ENCODE peak calls at places on chromosomes 3 and 15, in ten cellular contexts. One of them, this sample, is unnamed.

GRCh38 chr3:71217640-71218222 is 365.8 kb downstream of the FOXP1 start:
- DNase-seq in esophagus squamous epithelium: no peak
- DNase-seq in PC-9: no peak
- DNase-seq in GM12878: no peak
- DNase-seq in dorsolateral prefrontal cortex: no peak
- DNase-seq in adrenal gland: no peak
- DNase-seq in right atrium auricular region: no peak
- DNase-seq in lower lobe of right lung: no peak
- DNase-seq in A549: no peak
- DNase-seq in ascending aorta: no peak
- DNase-seq in this sample: no peak

GRCh38 chr3:126746395-126747177 is 42.5 kb downstream of the CHCHD6 start:
- DNase-seq in esophagus squamous epithelium: no peak
- DNase-seq in PC-9: peak
- DNase-seq in GM12878: no peak
- DNase-seq in dorsolateral prefrontal cortex: no peak
- DNase-seq in adrenal gland: peak
- DNase-seq in right atrium auricular region: peak
- DNase-seq in lower lobe of right lung: peak
- DNase-seq in A549: peak
- DNase-seq in ascending aorta: no peak
- DNase-seq in this sample: peak

GRCh38 chr3:56915969-56916586 is 114.3 kb upstream of the ARHGEF3 start:
- DNase-seq in esophagus squamous epithelium: no peak
- DNase-seq in PC-9: no peak
- DNase-seq in GM12878: peak
- DNase-seq in dorsolateral prefrontal cortex: no peak
- DNase-seq in adrenal gland: peak
- DNase-seq in right atrium auricular region: no peak
- DNase-seq in lower lobe of right lung: peak
- DNase-seq in A549: no peak
- DNase-seq in ascending aorta: peak
- DNase-seq in this sample: peak

GRCh38 chr15:96802870-96803269 is 472.4 kb downstream of the NR2F2 start:
- DNase-seq in esophagus squamous epithelium: no peak
- DNase-seq in PC-9: no peak
- DNase-seq in GM12878: no peak
- DNase-seq in dorsolateral prefrontal cortex: no peak
- DNase-seq in adrenal gland: no peak
- DNase-seq in right atrium auricular region: no peak
- DNase-seq in lower lobe of right lung: no peak
- DNase-seq in A549: no peak
- DNase-seq in ascending aorta: no peak
- DNase-seq in this sample: no peak

GRCh38 chr3:74352166-74352565 is 262.3 kb downstream of the CNTN3 start:
- DNase-seq in esophagus squamous epithelium: no peak
- DNase-seq in PC-9: no peak
- DNase-seq in GM12878: no peak
- DNase-seq in dorsolateral prefrontal cortex: no peak
- DNase-seq in adrenal gland: no peak
- DNase-seq in right atrium auricular region: no peak
- DNase-seq in lower lobe of right lung: no peak
- DNase-seq in A549: no peak
- DNase-seq in ascending aorta: no peak
- DNase-seq in this sample: no peak

GRCh38 chr15:64809649-64810498 is 15.6 kb downstream of the PIF1 start:
- DNase-seq in esophagus squamous epithelium: no peak
- DNase-seq in PC-9: peak
- DNase-seq in GM12878: no peak
- DNase-seq in dorsolateral prefrontal cortex: peak
- DNase-seq in adrenal gland: peak
- DNase-seq in right atrium auricular region: peak
- DNase-seq in lower lobe of right lung: peak
- DNase-seq in A549: peak
- DNase-seq in ascending aorta: peak
- DNase-seq in this sample: peak

GRCh38 chr3:65742914-65743313 is 295.8 kb downstream of the MAGI1 start:
- DNase-seq in esophagus squamous epithelium: no peak
- DNase-seq in PC-9: no peak
- DNase-seq in GM12878: no peak
- DNase-seq in dorsolateral prefrontal cortex: no peak
- DNase-seq in adrenal gland: no peak
- DNase-seq in right atrium auricular region: no peak
- DNase-seq in lower lobe of right lung: no peak
- DNase-seq in A549: no peak
- DNase-seq in ascending aorta: no peak
- DNase-seq in this sample: no peak

GRCh38 chr15:47711654-47712053 is 5.7 kb upstream of the SEMA6D start:
- DNase-seq in esophagus squamous epithelium: no peak
- DNase-seq in PC-9: no peak
- DNase-seq in GM12878: no peak
- DNase-seq in dorsolateral prefrontal cortex: no peak
- DNase-seq in adrenal gland: no peak
- DNase-seq in right atrium auricular region: no peak
- DNase-seq in lower lobe of right lung: no peak
- DNase-seq in A549: no peak
- DNase-seq in ascending aorta: no peak
- DNase-seq in this sample: no peak

GRCh38 chr3:184299488-184300376 is 691 bp downstream of the PSMD2 start:
- DNase-seq in esophagus squamous epithelium: no peak
- DNase-seq in PC-9: no peak
- DNase-seq in GM12878: no peak
- DNase-seq in dorsolateral prefrontal cortex: no peak
- DNase-seq in adrenal gland: no peak
- DNase-seq in right atrium auricular region: no peak
- DNase-seq in lower lobe of right lung: no peak
- DNase-seq in A549: no peak
- DNase-seq in ascending aorta: no peak
- DNase-seq in this sample: no peak

GRCh38 chr3:191362036-191362435 is 31.7 kb upstream of the UTS2B start:
- DNase-seq in esophagus squamous epithelium: no peak
- DNase-seq in PC-9: no peak
- DNase-seq in GM12878: no peak
- DNase-seq in dorsolateral prefrontal cortex: no peak
- DNase-seq in adrenal gland: no peak
- DNase-seq in right atrium auricular region: no peak
- DNase-seq in lower lobe of right lung: peak
- DNase-seq in A549: no peak
- DNase-seq in ascending aorta: no peak
- DNase-seq in this sample: no peak

GRCh38 chr3:187888658-187889057 is 143.4 kb upstream of the BCL6 start:
- DNase-seq in esophagus squamous epithelium: no peak
- DNase-seq in PC-9: no peak
- DNase-seq in GM12878: no peak
- DNase-seq in dorsolateral prefrontal cortex: no peak
- DNase-seq in adrenal gland: no peak
- DNase-seq in right atrium auricular region: no peak
- DNase-seq in lower lobe of right lung: no peak
- DNase-seq in A549: no peak
- DNase-seq in ascending aorta: no peak
- DNase-seq in this sample: no peak

GRCh38 chr3:163779396-163780344 is 1298.6 kb downstream of the SI start:
- DNase-seq in esophagus squamous epithelium: no peak
- DNase-seq in PC-9: no peak
- DNase-seq in GM12878: no peak
- DNase-seq in dorsolateral prefrontal cortex: no peak
- DNase-seq in adrenal gland: no peak
- DNase-seq in right atrium auricular region: no peak
- DNase-seq in lower lobe of right lung: no peak
- DNase-seq in A549: no peak
- DNase-seq in ascending aorta: no peak
- DNase-seq in this sample: no peak

GRCh38 chr15:48929611-48930170 is 34.0 kb downstream of the SHC4 start:
- DNase-seq in esophagus squamous epithelium: no peak
- DNase-seq in PC-9: no peak
- DNase-seq in GM12878: no peak
- DNase-seq in dorsolateral prefrontal cortex: no peak
- DNase-seq in adrenal gland: no peak
- DNase-seq in right atrium auricular region: no peak
- DNase-seq in lower lobe of right lung: no peak
- DNase-seq in A549: no peak
- DNase-seq in ascending aorta: no peak
- DNase-seq in this sample: no peak

DNA sequence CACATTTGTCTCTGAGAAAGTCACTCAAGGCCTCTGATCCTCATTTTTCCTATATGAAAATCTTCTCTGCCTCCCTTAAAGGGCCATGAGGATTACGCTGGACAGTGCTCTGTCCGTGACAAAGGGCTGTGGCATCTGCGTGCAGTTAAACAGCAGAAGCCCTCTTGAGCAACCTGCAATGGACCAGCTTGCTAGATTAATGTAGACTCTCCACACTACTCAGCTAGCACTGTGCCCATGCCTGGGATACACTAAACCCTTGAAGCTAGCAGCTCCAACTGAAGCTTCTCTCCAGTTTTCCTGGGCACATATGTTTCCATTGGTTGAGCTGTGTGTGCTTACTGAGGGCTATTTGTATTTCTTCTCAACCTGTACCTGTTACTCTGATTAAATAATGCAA is 303.8 kb downstream of the RPLP1 start:
- DNase-seq in esophagus squamous epithelium: no peak
- DNase-seq in PC-9: no peak
- DNase-seq in GM12878: no peak
- DNase-seq in dorsolateral prefrontal cortex: no peak
- DNase-seq in adrenal gland: no peak
- DNase-seq in right atrium auricular region: no peak
- DNase-seq in lower lobe of right lung: no peak
- DNase-seq in A549: no peak
- DNase-seq in ascending aorta: no peak
- DNase-seq in this sample: no peak
- H3K4me3 ChIP-seq in esophagus squamous epithelium: no peak
- H3K4me3 ChIP-seq in PC-9: no peak
- H3K4me3 ChIP-seq in GM12878: no peak
- H3K4me3 ChIP-seq in dorsolateral prefrontal cortex: no peak
- H3K4me3 ChIP-seq in adrenal gland: no peak
- H3K4me3 ChIP-seq in right atrium auricular region: no peak
- H3K4me3 ChIP-seq in lower lobe of right lung: no peak
- H3K4me3 ChIP-seq in A549: no peak
- H3K4me3 ChIP-seq in ascending aorta: no peak
- H3K4me3 ChIP-seq in this sample: no peak

DNA sequence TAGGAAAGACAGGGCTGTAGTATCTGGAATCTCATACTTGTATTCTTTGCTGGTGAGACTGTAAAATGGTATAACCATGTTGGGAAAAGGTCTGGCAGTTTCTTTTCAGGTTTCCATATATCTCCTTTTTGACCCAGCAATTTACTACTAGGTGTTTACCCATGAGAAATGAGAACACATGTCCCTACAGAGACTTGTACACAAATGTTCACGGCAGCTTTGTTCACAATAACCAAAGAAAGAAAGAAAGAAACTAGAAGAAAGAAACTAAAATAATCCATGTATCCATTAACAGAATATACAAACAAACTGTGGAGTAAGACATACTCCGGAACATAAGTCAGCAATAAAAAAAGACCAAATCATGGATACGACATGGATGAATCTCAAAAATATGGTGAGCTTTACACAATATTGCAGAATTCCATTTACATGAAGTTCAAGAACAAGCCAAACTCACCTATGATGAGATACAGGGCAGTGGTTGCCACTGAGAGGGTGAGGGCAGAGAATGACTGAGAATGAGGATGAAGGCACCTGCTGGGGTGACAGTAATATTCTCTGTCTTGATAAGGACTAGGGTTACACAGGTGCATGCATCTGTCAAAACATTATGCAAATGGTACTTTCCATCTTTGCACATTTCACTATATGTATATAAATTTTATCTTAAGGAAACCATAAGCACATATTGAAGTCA is 2.7 kb downstream of the RFTN1 start:
- DNase-seq in esophagus squamous epithelium: no peak
- DNase-seq in PC-9: no peak
- DNase-seq in GM12878: no peak
- DNase-seq in dorsolateral prefrontal cortex: no peak
- DNase-seq in adrenal gland: no peak
- DNase-seq in right atrium auricular region: no peak
- DNase-seq in lower lobe of right lung: no peak
- DNase-seq in A549: no peak
- DNase-seq in ascending aorta: no peak
- DNase-seq in this sample: no peak
- H3K27ac ChIP-seq in esophagus squamous epithelium: peak
- H3K27ac ChIP-seq in PC-9: no peak
- H3K27ac ChIP-seq in GM12878: peak
- H3K27ac ChIP-seq in dorsolateral prefrontal cortex: no peak
- H3K27ac ChIP-seq in adrenal gland: peak
- H3K27ac ChIP-seq in right atrium auricular region: peak
- H3K27ac ChIP-seq in lower lobe of right lung: peak
- H3K27ac ChIP-seq in A549: no peak
- H3K27ac ChIP-seq in ascending aorta: peak
- H3K27ac ChIP-seq in this sample: peak

GRCh38 chr3:9013782-9014181 is 50.5 kb upstream of the RAD18 start:
- DNase-seq in esophagus squamous epithelium: no peak
- DNase-seq in PC-9: no peak
- DNase-seq in GM12878: no peak
- DNase-seq in dorsolateral prefrontal cortex: no peak
- DNase-seq in adrenal gland: no peak
- DNase-seq in right atrium auricular region: no peak
- DNase-seq in lower lobe of right lung: no peak
- DNase-seq in A549: no peak
- DNase-seq in ascending aorta: no peak
- DNase-seq in this sample: no peak
- TF ChIP-seq CTCF in esophagus squamous epithelium: no peak
- TF ChIP-seq CTCF in PC-9: no peak
- TF ChIP-seq CTCF in GM12878: no peak
- TF ChIP-seq CTCF in dorsolateral prefrontal cortex: no peak
- TF ChIP-seq CTCF in adrenal gland: no peak
- TF ChIP-seq CTCF in right atrium auricular region: no peak
- TF ChIP-seq CTCF in lower lobe of right lung: no peak
- TF ChIP-seq CTCF in A549: no peak
- TF ChIP-seq CTCF in ascending aorta: no peak
- TF ChIP-seq CTCF in this sample: no peak

GRCh38 chr15:40771242-40771641 is 1.5 kb downstream of the C15orf62 start:
- DNase-seq in esophagus squamous epithelium: no peak
- DNase-seq in PC-9: no peak
- DNase-seq in GM12878: no peak
- DNase-seq in dorsolateral prefrontal cortex: no peak
- DNase-seq in adrenal gland: no peak
- DNase-seq in right atrium auricular region: no peak
- DNase-seq in lower lobe of right lung: peak
- DNase-seq in A549: no peak
- DNase-seq in ascending aorta: no peak
- DNase-seq in this sample: no peak

GRCh38 chr15:40768492-40769309 is 1.1 kb upstream of the C15orf62 start:
- DNase-seq in esophagus squamous epithelium: no peak
- DNase-seq in PC-9: no peak
- DNase-seq in GM12878: no peak
- DNase-seq in dorsolateral prefrontal cortex: no peak
- DNase-seq in adrenal gland: no peak
- DNase-seq in right atrium auricular region: no peak
- DNase-seq in lower lobe of right lung: peak
- DNase-seq in A549: no peak
- DNase-seq in ascending aorta: no peak
- DNase-seq in this sample: no peak

GRCh38 chr15:40767838-40768491 is 1.8 kb upstream of the C15orf62 start:
- DNase-seq in esophagus squamous epithelium: no peak
- DNase-seq in PC-9: no peak
- DNase-seq in GM12878: no peak
- DNase-seq in dorsolateral prefrontal cortex: no peak
- DNase-seq in adrenal gland: no peak
- DNase-seq in right atrium auricular region: no peak
- DNase-seq in lower lobe of right lung: peak
- DNase-seq in A549: no peak
- DNase-seq in ascending aorta: no peak
- DNase-seq in this sample: no peak

GRCh38 chr15:40770147-40770721 is 454 bp downstream of the C15orf62 start:
- DNase-seq in esophagus squamous epithelium: no peak
- DNase-seq in PC-9: no peak
- DNase-seq in GM12878: no peak
- DNase-seq in dorsolateral prefrontal cortex: no peak
- DNase-seq in adrenal gland: no peak
- DNase-seq in right atrium auricular region: no peak
- DNase-seq in lower lobe of right lung: peak
- DNase-seq in A549: no peak
- DNase-seq in ascending aorta: no peak
- DNase-seq in this sample: no peak

GRCh38 chr15:40769310-40770146 is at the start of gene C15orf62:
- DNase-seq in esophagus squamous epithelium: no peak
- DNase-seq in PC-9: peak
- DNase-seq in GM12878: peak
- DNase-seq in dorsolateral prefrontal cortex: no peak
- DNase-seq in adrenal gland: peak
- DNase-seq in right atrium auricular region: no peak
- DNase-seq in lower lobe of right lung: peak
- DNase-seq in A549: no peak
- DNase-seq in ascending aorta: peak
- DNase-seq in this sample: no peak
- H3K4me3 ChIP-seq in esophagus squamous epithelium: peak
- H3K4me3 ChIP-seq in PC-9: peak
- H3K4me3 ChIP-seq in GM12878: no peak
- H3K4me3 ChIP-seq in dorsolateral prefrontal cortex: no peak
- H3K4me3 ChIP-seq in adrenal gland: no peak
- H3K4me3 ChIP-seq in right atrium auricular region: no peak
- H3K4me3 ChIP-seq in lower lobe of right lung: no peak
- H3K4me3 ChIP-seq in A549: no peak
- H3K4me3 ChIP-seq in ascending aorta: no peak
- H3K4me3 ChIP-seq in this sample: no peak